ENCODE peak calls at places on chromosomes 13 and 19, in six cellular contexts. One of them, this sample, is unnamed.

GRCh38 chr19:8245869-8246835 is 37.0 kb downstream of the CERS4 start:
- DNase-seq in spleen: no peak
- DNase-seq in stomach: no peak
- DNase-seq in thoracic aorta: no peak
- DNase-seq in GM23248: no peak
- DNase-seq in right atrium auricular region: no peak
- DNase-seq in this sample: no peak

GRCh38 chr13:114067381-114067885 is 65.0 kb downstream of the RASA3 start:
- DNase-seq in spleen: no peak
- DNase-seq in stomach: no peak
- DNase-seq in thoracic aorta: no peak
- DNase-seq in GM23248: peak; percentile 85
- DNase-seq in right atrium auricular region: no peak
- DNase-seq in this sample: no peak

GRCh38 chr13:53174550-53174949 is 145.9 kb downstream of the OLFM4 start:
- DNase-seq in spleen: no peak
- DNase-seq in stomach: no peak
- DNase-seq in thoracic aorta: no peak
- DNase-seq in GM23248: no peak
- DNase-seq in right atrium auricular region: no peak
- DNase-seq in this sample: no peak

GRCh38 chr13:92959790-92960189 is 266.8 kb upstream of the GPC6 start:
- DNase-seq in spleen: no peak
- DNase-seq in stomach: no peak
- DNase-seq in thoracic aorta: no peak
- DNase-seq in GM23248: no peak
- DNase-seq in right atrium auricular region: no peak
- DNase-seq in this sample: no peak

GRCh38 chr19:56720281-56720680 is 48.7 kb upstream of the ZNF835 start:
- DNase-seq in spleen: no peak
- DNase-seq in stomach: no peak
- DNase-seq in thoracic aorta: no peak
- DNase-seq in GM23248: no peak
- DNase-seq in right atrium auricular region: no peak
- DNase-seq in this sample: no peak

GRCh38 chr19:10797541-10798256 is 38.3 kb downstream of the TMED1 start:
- DNase-seq in spleen: peak; percentile 88
- DNase-seq in stomach: no peak
- DNase-seq in thoracic aorta: no peak
- DNase-seq in GM23248: no peak
- DNase-seq in right atrium auricular region: no peak
- DNase-seq in this sample: no peak

GRCh38 chr13:61795580-61795979 is 379.9 kb upstream of the PCDH20 start:
- DNase-seq in spleen: no peak
- DNase-seq in stomach: no peak
- DNase-seq in thoracic aorta: no peak
- DNase-seq in GM23248: no peak
- DNase-seq in right atrium auricular region: no peak
- DNase-seq in this sample: no peak

GRCh38 chr19:797528-798414 is 519 bp downstream of the PTBP1 start:
- DNase-seq in spleen: peak; percentile 96
- DNase-seq in stomach: peak; percentile 93
- DNase-seq in thoracic aorta: peak; percentile 58
- DNase-seq in GM23248: peak; percentile 96
- DNase-seq in right atrium auricular region: peak; percentile 88
- DNase-seq in this sample: peak; percentile 87

GRCh38 chr13:19618925-19619324 is 14.5 kb upstream of the MPHOSPH8 start:
- DNase-seq in spleen: no peak
- DNase-seq in stomach: no peak
- DNase-seq in thoracic aorta: no peak
- DNase-seq in GM23248: peak; percentile 54
- DNase-seq in right atrium auricular region: no peak
- DNase-seq in this sample: no peak

GRCh38 chr19:54449701-54450069 is 686 bp downstream of the LENG8 start:
- DNase-seq in spleen: no peak
- DNase-seq in stomach: no peak
- DNase-seq in thoracic aorta: no peak
- DNase-seq in GM23248: peak; percentile 78
- DNase-seq in right atrium auricular region: no peak
- DNase-seq in this sample: no peak

GRCh38 chr13:108375034-108375433 is 105.5 kb downstream of the TNFSF13B start:
- DNase-seq in spleen: no peak
- DNase-seq in stomach: no peak
- DNase-seq in thoracic aorta: no peak
- DNase-seq in GM23248: no peak
- DNase-seq in right atrium auricular region: no peak
- DNase-seq in this sample: no peak

GRCh38 chr19:13038306-13039210 is 43.3 kb downstream of the NFIX start:
- DNase-seq in spleen: no peak
- DNase-seq in stomach: no peak
- DNase-seq in thoracic aorta: no peak
- DNase-seq in GM23248: peak; percentile 4
- DNase-seq in right atrium auricular region: no peak
- DNase-seq in this sample: no peak
- H3K4me1 ChIP-seq in spleen: peaks cover 30% of the 10 kb centered on the region
- H3K4me1 ChIP-seq in stomach: peaks cover 100% of the 10 kb centered on the region
- H3K4me1 ChIP-seq in thoracic aorta: peaks cover 69% of the 10 kb centered on the region
- H3K4me1 ChIP-seq in GM23248: peaks cover 94% of the 10 kb centered on the region
- H3K4me1 ChIP-seq in right atrium auricular region: peaks cover 7% of the 10 kb centered on the region
- H3K4me1 ChIP-seq in this sample: peaks cover 16% of the 10 kb centered on the region

GRCh38 chr13:59641261-59641660 is 522.5 kb downstream of the DIAPH3 start:
- DNase-seq in spleen: no peak
- DNase-seq in stomach: no peak
- DNase-seq in thoracic aorta: no peak
- DNase-seq in GM23248: no peak
- DNase-seq in right atrium auricular region: no peak
- DNase-seq in this sample: no peak

GRCh38 chr13:59643239-59643865 is 520.4 kb downstream of the DIAPH3 start:
- DNase-seq in spleen: no peak
- DNase-seq in stomach: no peak
- DNase-seq in thoracic aorta: no peak
- DNase-seq in GM23248: no peak
- DNase-seq in right atrium auricular region: no peak
- DNase-seq in this sample: no peak

GRCh38 chr13:59641758-59642157 is 522.0 kb downstream of the DIAPH3 start:
- DNase-seq in spleen: no peak
- DNase-seq in stomach: no peak
- DNase-seq in thoracic aorta: no peak
- DNase-seq in GM23248: peak; percentile 0
- DNase-seq in right atrium auricular region: no peak
- DNase-seq in this sample: no peak

GRCh38 chr13:59635591-59635990 is 528.1 kb downstream of the DIAPH3 start:
- DNase-seq in spleen: no peak
- DNase-seq in stomach: no peak
- DNase-seq in thoracic aorta: no peak
- DNase-seq in GM23248: no peak
- DNase-seq in right atrium auricular region: no peak
- DNase-seq in this sample: no peak

DNA sequence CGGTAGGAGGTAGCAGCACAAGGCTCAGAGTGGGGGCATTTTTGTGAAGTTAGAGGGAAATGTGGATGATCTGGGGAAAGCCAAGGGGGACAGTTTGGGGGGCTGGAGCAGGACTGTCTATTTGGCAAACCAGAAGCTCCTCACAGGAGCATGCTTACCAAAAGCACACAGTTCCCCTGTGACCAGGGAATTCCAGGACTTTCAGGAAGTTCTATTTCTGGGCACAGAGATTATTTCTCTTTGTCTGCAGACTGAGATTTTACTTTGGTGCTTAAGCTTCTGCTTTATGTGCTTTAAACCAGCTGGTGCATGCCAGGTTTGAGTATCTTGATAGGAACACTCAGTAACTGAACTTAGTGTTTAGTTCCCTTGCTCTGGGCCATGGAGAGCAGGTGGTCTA is 525.3 kb downstream of the DIAPH3 start:
- DNase-seq in spleen: no peak
- DNase-seq in stomach: no peak
- DNase-seq in thoracic aorta: no peak
- DNase-seq in GM23248: no peak
- DNase-seq in right atrium auricular region: no peak
- DNase-seq in this sample: no peak
- H3K4me1 ChIP-seq in spleen: peaks cover 4% of the 10 kb centered on the region
- H3K4me1 ChIP-seq in stomach: peaks cover 7% of the 10 kb centered on the region
- H3K4me1 ChIP-seq in thoracic aorta: no peaks in the 10 kb centered on the region
- H3K4me1 ChIP-seq in GM23248: no peaks in the 10 kb centered on the region
- H3K4me1 ChIP-seq in right atrium auricular region: no peaks in the 10 kb centered on the region
- H3K4me1 ChIP-seq in this sample: no peaks in the 10 kb centered on the region

GRCh38 chr19:13881692-13882418 is 4.9 kb downstream of the NANOS3 start:
- DNase-seq in spleen: no peak
- DNase-seq in stomach: no peak
- DNase-seq in thoracic aorta: no peak
- DNase-seq in GM23248: peak; percentile 85
- DNase-seq in right atrium auricular region: no peak
- DNase-seq in this sample: peak; percentile 57

GRCh38 chr19:13881231-13881691 is 4.3 kb downstream of the NANOS3 start:
- DNase-seq in spleen: no peak
- DNase-seq in stomach: no peak
- DNase-seq in thoracic aorta: no peak
- DNase-seq in GM23248: peak; percentile 26
- DNase-seq in right atrium auricular region: no peak
- DNase-seq in this sample: peak; percentile 86

GRCh38 chr19:13883665-13884064 is 6.7 kb downstream of the NANOS3 start:
- DNase-seq in spleen: no peak
- DNase-seq in stomach: no peak
- DNase-seq in thoracic aorta: no peak
- DNase-seq in GM23248: peak; percentile 35
- DNase-seq in right atrium auricular region: no peak
- DNase-seq in this sample: no peak

GRCh38 chr19:13882419-13882795 is 5.5 kb downstream of the NANOS3 start:
- DNase-seq in spleen: no peak
- DNase-seq in stomach: no peak
- DNase-seq in thoracic aorta: no peak
- DNase-seq in GM23248: no peak
- DNase-seq in right atrium auricular region: no peak
- DNase-seq in this sample: no peak

DNA sequence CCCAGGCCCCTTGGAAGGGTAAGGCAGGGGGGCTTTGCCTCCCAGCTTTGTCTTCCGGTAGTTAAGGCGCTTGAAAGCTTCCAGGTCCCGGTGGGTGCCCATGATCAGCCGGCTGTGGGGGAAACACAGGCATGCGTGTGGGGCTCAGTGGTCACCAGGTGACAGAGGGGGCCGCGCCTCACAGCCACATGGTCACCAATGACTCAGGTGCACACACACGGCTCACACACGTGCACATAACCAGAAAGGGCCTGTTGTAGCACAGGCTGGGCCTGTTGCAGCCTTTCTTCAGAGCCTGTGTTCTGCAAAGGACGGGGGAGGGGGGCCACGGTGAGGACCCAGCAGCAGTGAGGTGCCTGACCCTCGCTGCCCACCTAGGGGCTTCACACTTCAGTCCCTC is 5.9 kb downstream of the NANOS3 start:
- DNase-seq in spleen: no peak
- DNase-seq in stomach: no peak
- DNase-seq in thoracic aorta: no peak
- DNase-seq in GM23248: no peak
- DNase-seq in right atrium auricular region: no peak
- DNase-seq in this sample: no peak
- H3K4me1 ChIP-seq in spleen: peaks cover 38% of the 10 kb centered on the region
- H3K4me1 ChIP-seq in stomach: peaks cover 60% of the 10 kb centered on the region
- H3K4me1 ChIP-seq in thoracic aorta: peaks cover 8% of the 10 kb centered on the region
- H3K4me1 ChIP-seq in GM23248: peaks cover 26% of the 10 kb centered on the region
- H3K4me1 ChIP-seq in right atrium auricular region: no peaks in the 10 kb centered on the region
- H3K4me1 ChIP-seq in this sample: peaks cover 8% of the 10 kb centered on the region

DNA sequence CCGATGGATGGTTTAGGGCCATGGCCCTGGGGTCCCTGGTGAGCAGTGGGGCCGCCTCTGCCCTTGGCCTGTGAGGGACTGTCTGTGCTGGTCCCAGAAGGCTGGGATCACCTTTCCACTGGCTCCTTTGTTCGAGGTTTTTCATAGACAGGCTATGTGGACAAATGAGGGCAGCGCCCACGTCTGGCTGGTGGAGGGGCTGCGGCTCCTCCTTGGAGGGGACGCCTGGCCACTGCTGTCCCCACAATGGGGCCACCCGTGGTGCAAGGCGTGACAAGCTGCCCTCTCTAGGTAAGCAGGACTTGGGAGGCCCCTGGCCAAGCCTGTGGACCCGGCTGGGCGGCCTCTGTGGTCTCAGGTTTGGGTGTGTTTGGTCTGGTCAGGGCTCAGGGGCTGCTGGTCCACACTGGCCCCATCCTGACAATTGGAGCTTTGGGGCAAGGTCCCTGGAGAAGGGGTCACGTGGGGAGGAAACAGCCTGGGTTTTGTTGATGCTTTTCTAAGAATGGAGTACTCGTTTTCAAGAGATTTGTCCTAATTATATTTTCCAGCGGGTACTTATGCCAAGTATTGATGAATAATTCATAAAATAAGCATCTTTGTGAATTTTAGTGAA is 33.3 kb downstream of the MCF2L start:
- DNase-seq in spleen: no peak
- DNase-seq in stomach: no peak
- DNase-seq in thoracic aorta: no peak
- DNase-seq in GM23248: no peak
- DNase-seq in right atrium auricular region: no peak
- DNase-seq in this sample: no peak
- H3K4me1 ChIP-seq in spleen: peaks cover 9% of the 10 kb centered on the region
- H3K4me1 ChIP-seq in stomach: peaks cover 45% of the 10 kb centered on the region
- H3K4me1 ChIP-seq in thoracic aorta: no peaks in the 10 kb centered on the region
- H3K4me1 ChIP-seq in GM23248: no peaks in the 10 kb centered on the region
- H3K4me1 ChIP-seq in right atrium auricular region: no peaks in the 10 kb centered on the region
- H3K4me1 ChIP-seq in this sample: no peaks in the 10 kb centered on the region

GRCh38 chr19:48724796-48725753 is 5.5 kb upstream of the MAMSTR start:
- DNase-seq in spleen: no peak
- DNase-seq in stomach: no peak
- DNase-seq in thoracic aorta: no peak
- DNase-seq in GM23248: peak; percentile 87
- DNase-seq in right atrium auricular region: peak; percentile 86
- DNase-seq in this sample: no peak

GRCh38 chr19:48722196-48722708 is 2.7 kb upstream of the MAMSTR start:
- DNase-seq in spleen: no peak
- DNase-seq in stomach: no peak
- DNase-seq in thoracic aorta: no peak
- DNase-seq in GM23248: no peak
- DNase-seq in right atrium auricular region: no peak
- DNase-seq in this sample: no peak

GRCh38 chr19:48728882-48729645 is 9.5 kb upstream of the MAMSTR start:
- DNase-seq in spleen: no peak
- DNase-seq in stomach: no peak
- DNase-seq in thoracic aorta: no peak
- DNase-seq in GM23248: no peak
- DNase-seq in right atrium auricular region: no peak
- DNase-seq in this sample: no peak

GRCh38 chr19:48731452-48731851 is 9.0 kb downstream of the RASIP1 start:
- DNase-seq in spleen: no peak
- DNase-seq in stomach: no peak
- DNase-seq in thoracic aorta: no peak
- DNase-seq in GM23248: no peak
- DNase-seq in right atrium auricular region: no peak
- DNase-seq in this sample: no peak

DNA sequence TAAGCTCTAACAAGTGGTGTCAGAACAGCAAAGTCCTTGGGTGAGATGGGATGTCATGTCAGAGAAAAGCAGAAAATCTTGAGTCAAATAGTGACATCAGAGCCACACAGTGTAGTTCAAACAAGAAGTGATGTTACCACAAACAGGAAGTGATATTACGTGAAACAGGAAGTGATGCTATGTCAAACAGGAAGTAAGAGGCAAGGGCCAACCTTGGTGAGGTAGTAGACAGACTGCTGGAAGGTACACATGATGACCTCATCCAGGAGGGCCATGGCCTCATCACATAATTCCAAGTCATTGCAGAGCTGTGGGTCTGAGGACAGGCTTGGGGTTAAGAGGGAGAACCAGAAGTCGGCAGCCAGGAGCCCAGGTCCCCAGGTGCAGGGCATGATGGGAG is 7.0 kb upstream of the MAMSTR start:
- DNase-seq in spleen: no peak
- DNase-seq in stomach: no peak
- DNase-seq in thoracic aorta: no peak
- DNase-seq in GM23248: no peak
- DNase-seq in right atrium auricular region: no peak
- DNase-seq in this sample: no peak
- H3K4me1 ChIP-seq in spleen: peaks cover 48% of the 10 kb centered on the region
- H3K4me1 ChIP-seq in stomach: peaks cover 8% of the 10 kb centered on the region
- H3K4me1 ChIP-seq in thoracic aorta: no peaks in the 10 kb centered on the region
- H3K4me1 ChIP-seq in GM23248: peaks cover 3% of the 10 kb centered on the region
- H3K4me1 ChIP-seq in right atrium auricular region: no peaks in the 10 kb centered on the region
- H3K4me1 ChIP-seq in this sample: no peaks in the 10 kb centered on the region

This sample was measured in breast epithelium.